ENCODE peak calls at places on chromosomes 3 and 15, in ten cellular contexts. One of them, this sample, is unnamed.

GRCh38 chr3:30655187-30655812 is 48.9 kb downstream of the TGFBR2 start:
- DNase-seq in H54: no peak
- DNase-seq in IMR-90: peak
- DNase-seq in uterus: no peak
- DNase-seq in stomach: no peak
- DNase-seq in spleen: no peak
- DNase-seq in gastrocnemius medialis: no peak
- DNase-seq in heart left ventricle: no peak
- DNase-seq in esophagus muscularis mucosa: no peak
- DNase-seq in suprapubic skin: no peak
- DNase-seq in this sample: no peak

GRCh38 chr3:154552338-154552737 is 122.3 kb upstream of the GPR149 start:
- DNase-seq in uterus: no peak
- DNase-seq in stomach: no peak
- DNase-seq in suprapubic skin: no peak
- DNase-seq in spleen: no peak
- DNase-seq in heart left ventricle: no peak
- DNase-seq in esophagus muscularis mucosa: no peak
- DNase-seq in H54: no peak
- DNase-seq in gastrocnemius medialis: no peak
- DNase-seq in IMR-90: no peak
- DNase-seq in this sample: no peak

GRCh38 chr3:197854596-197855343 is 63.7 kb downstream of the LRCH3 start:
- DNase-seq in IMR-90: peak
- DNase-seq in stomach: no peak
- DNase-seq in spleen: no peak
- DNase-seq in uterus: no peak
- DNase-seq in esophagus muscularis mucosa: no peak
- DNase-seq in H54: peak
- DNase-seq in suprapubic skin: no peak
- DNase-seq in heart left ventricle: no peak
- DNase-seq in gastrocnemius medialis: no peak
- DNase-seq in this sample: no peak

GRCh38 chr3:47005212-47006144 is 26.0 kb downstream of the NBEAL2 start:
- DNase-seq in H54: no peak
- DNase-seq in uterus: peak
- DNase-seq in stomach: no peak
- DNase-seq in spleen: peak
- DNase-seq in heart left ventricle: no peak
- DNase-seq in IMR-90: no peak
- DNase-seq in suprapubic skin: peak
- DNase-seq in gastrocnemius medialis: no peak
- DNase-seq in esophagus muscularis mucosa: no peak
- DNase-seq in this sample: no peak

GRCh38 chr15:68389936-68390790 is 41.8 kb downstream of the ITGA11 start:
- DNase-seq in gastrocnemius medialis: no peak
- DNase-seq in suprapubic skin: peak
- DNase-seq in esophagus muscularis mucosa: peak
- DNase-seq in heart left ventricle: peak
- DNase-seq in H54: no peak
- DNase-seq in spleen: no peak
- DNase-seq in stomach: peak
- DNase-seq in IMR-90: peak
- DNase-seq in uterus: peak
- DNase-seq in this sample: peak

GRCh38 chr3:141544697-141545096 is 57.9 kb downstream of the RASA2 start:
- DNase-seq in uterus: no peak
- DNase-seq in esophagus muscularis mucosa: no peak
- DNase-seq in heart left ventricle: no peak
- DNase-seq in H54: no peak
- DNase-seq in gastrocnemius medialis: no peak
- DNase-seq in suprapubic skin: no peak
- DNase-seq in spleen: no peak
- DNase-seq in stomach: no peak
- DNase-seq in IMR-90: no peak
- DNase-seq in this sample: no peak

GRCh38 chr3:156677120-156677479 is 2.7 kb downstream of the TIPARP start:
- DNase-seq in spleen: no peak
- DNase-seq in uterus: no peak
- DNase-seq in IMR-90: no peak
- DNase-seq in suprapubic skin: no peak
- DNase-seq in H54: no peak
- DNase-seq in gastrocnemius medialis: no peak
- DNase-seq in esophagus muscularis mucosa: no peak
- DNase-seq in heart left ventricle: no peak
- DNase-seq in stomach: no peak
- DNase-seq in this sample: no peak

GRCh38 chr3:126524429-126524988 is 554 bp downstream of the CHST13 start:
- DNase-seq in gastrocnemius medialis: no peak
- DNase-seq in stomach: no peak
- DNase-seq in suprapubic skin: no peak
- DNase-seq in IMR-90: no peak
- DNase-seq in H54: no peak
- DNase-seq in uterus: no peak
- DNase-seq in heart left ventricle: no peak
- DNase-seq in esophagus muscularis mucosa: no peak
- DNase-seq in spleen: peak
- DNase-seq in this sample: peak

GRCh38 chr3:62203561-62203960 is 169.8 kb downstream of the FEZF2 start:
- DNase-seq in esophagus muscularis mucosa: no peak
- DNase-seq in IMR-90: no peak
- DNase-seq in gastrocnemius medialis: no peak
- DNase-seq in suprapubic skin: no peak
- DNase-seq in H54: no peak
- DNase-seq in uterus: no peak
- DNase-seq in spleen: no peak
- DNase-seq in heart left ventricle: no peak
- DNase-seq in stomach: no peak
- DNase-seq in this sample: no peak

GRCh38 chr3:180421221-180421620 is 180.7 kb upstream of the TTC14 start:
- DNase-seq in heart left ventricle: no peak
- DNase-seq in gastrocnemius medialis: no peak
- DNase-seq in suprapubic skin: no peak
- DNase-seq in IMR-90: peak
- DNase-seq in stomach: no peak
- DNase-seq in esophagus muscularis mucosa: no peak
- DNase-seq in uterus: no peak
- DNase-seq in H54: no peak
- DNase-seq in spleen: no peak
- DNase-seq in this sample: no peak

GRCh38 chr3:161266731-161267150 is 45.6 kb downstream of the NMD3 start:
- DNase-seq in gastrocnemius medialis: no peak
- DNase-seq in uterus: no peak
- DNase-seq in esophagus muscularis mucosa: no peak
- DNase-seq in IMR-90: peak
- DNase-seq in H54: no peak
- DNase-seq in suprapubic skin: no peak
- DNase-seq in stomach: no peak
- DNase-seq in spleen: no peak
- DNase-seq in heart left ventricle: no peak
- DNase-seq in this sample: no peak

GRCh38 chr3:43009547-43009946 is 30.4 kb downstream of the GASK1A start:
- DNase-seq in stomach: no peak
- DNase-seq in uterus: no peak
- DNase-seq in gastrocnemius medialis: no peak
- DNase-seq in suprapubic skin: no peak
- DNase-seq in spleen: no peak
- DNase-seq in esophagus muscularis mucosa: no peak
- DNase-seq in heart left ventricle: no peak
- DNase-seq in IMR-90: no peak
- DNase-seq in H54: no peak
- DNase-seq in this sample: no peak

GRCh38 chr15:29471757-29472156 is 202.1 kb upstream of the NSMCE3 start:
- DNase-seq in esophagus muscularis mucosa: no peak
- DNase-seq in H54: no peak
- DNase-seq in stomach: no peak
- DNase-seq in spleen: no peak
- DNase-seq in gastrocnemius medialis: no peak
- DNase-seq in IMR-90: no peak
- DNase-seq in suprapubic skin: no peak
- DNase-seq in heart left ventricle: no peak
- DNase-seq in uterus: no peak
- DNase-seq in this sample: no peak

GRCh38 chr3:155093261-155093660 is 13.1 kb downstream of the MME start:
- DNase-seq in heart left ventricle: no peak
- DNase-seq in suprapubic skin: no peak
- DNase-seq in stomach: peak
- DNase-seq in uterus: no peak
- DNase-seq in IMR-90: no peak
- DNase-seq in esophagus muscularis mucosa: no peak
- DNase-seq in spleen: no peak
- DNase-seq in H54: no peak
- DNase-seq in gastrocnemius medialis: no peak
- DNase-seq in this sample: no peak

GRCh38 chr3:195817578-195818135 is 5.9 kb upstream of the MUC4 start:
- DNase-seq in gastrocnemius medialis: no peak
- DNase-seq in heart left ventricle: no peak
- DNase-seq in H54: no peak
- DNase-seq in spleen: peak
- DNase-seq in uterus: no peak
- DNase-seq in stomach: no peak
- DNase-seq in esophagus muscularis mucosa: no peak
- DNase-seq in IMR-90: no peak
- DNase-seq in suprapubic skin: no peak
- DNase-seq in this sample: no peak

GRCh38 chr3:32113566-32113965 is 7.1 kb downstream of the GPD1L start:
- DNase-seq in esophagus muscularis mucosa: no peak
- DNase-seq in IMR-90: no peak
- DNase-seq in uterus: no peak
- DNase-seq in stomach: no peak
- DNase-seq in suprapubic skin: no peak
- DNase-seq in gastrocnemius medialis: no peak
- DNase-seq in H54: no peak
- DNase-seq in spleen: no peak
- DNase-seq in heart left ventricle: no peak
- DNase-seq in this sample: no peak

GRCh38 chr3:119891944-119892721 is 110.2 kb downstream of the NR1I2 start:
- DNase-seq in stomach: peak
- DNase-seq in H54: no peak
- DNase-seq in esophagus muscularis mucosa: no peak
- DNase-seq in spleen: no peak
- DNase-seq in gastrocnemius medialis: no peak
- DNase-seq in suprapubic skin: no peak
- DNase-seq in uterus: peak
- DNase-seq in heart left ventricle: peak
- DNase-seq in IMR-90: peak
- DNase-seq in this sample: no peak

GRCh38 chr15:80695099-80695910 is at the start of gene ABHD17C:
- DNase-seq in suprapubic skin: no peak
- DNase-seq in spleen: peak
- DNase-seq in uterus: peak
- DNase-seq in H54: no peak
- DNase-seq in heart left ventricle: peak
- DNase-seq in gastrocnemius medialis: peak
- DNase-seq in esophagus muscularis mucosa: no peak
- DNase-seq in stomach: peak
- DNase-seq in IMR-90: peak
- DNase-seq in this sample: peak
- TF ChIP-seq POLR2A in suprapubic skin: no peak
- TF ChIP-seq POLR2A in spleen: no peak
- TF ChIP-seq POLR2A in uterus: no peak
- TF ChIP-seq POLR2A in H54: peak
- TF ChIP-seq POLR2A in heart left ventricle: no peak
- TF ChIP-seq POLR2A in gastrocnemius medialis: no peak
- TF ChIP-seq POLR2A in esophagus muscularis mucosa: no peak
- TF ChIP-seq POLR2A in stomach: no peak
- TF ChIP-seq POLR2A in IMR-90: no peak
- TF ChIP-seq POLR2A in this sample: peak

DNA sequence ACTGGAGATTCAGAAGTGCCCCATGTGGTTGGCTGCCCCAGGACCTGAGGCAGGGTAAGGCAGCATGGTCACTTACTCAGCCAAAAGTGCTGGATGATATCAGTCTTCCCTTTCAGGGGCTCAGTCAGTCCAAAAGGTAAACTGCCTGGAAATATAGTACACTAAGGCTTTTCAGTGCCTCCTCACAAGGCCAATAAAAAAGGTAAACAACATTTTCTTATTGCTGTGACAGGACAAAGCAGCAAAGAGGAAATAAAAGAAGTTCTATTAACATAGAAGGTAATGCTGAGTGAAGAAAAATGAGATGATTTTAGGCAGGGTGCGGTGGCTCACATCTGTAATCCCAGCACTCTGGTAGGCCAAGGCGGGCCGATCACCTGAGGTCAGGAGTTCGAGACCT is 66.5 kb upstream of the CDAN1 start:
- DNase-seq in H54: no peak
- DNase-seq in heart left ventricle: no peak
- DNase-seq in esophagus muscularis mucosa: no peak
- DNase-seq in stomach: no peak
- DNase-seq in IMR-90: no peak
- DNase-seq in spleen: no peak
- DNase-seq in suprapubic skin: no peak
- DNase-seq in uterus: no peak
- DNase-seq in gastrocnemius medialis: no peak
- DNase-seq in this sample: no peak
- TF ChIP-seq POLR2A in H54: no peak
- TF ChIP-seq POLR2A in heart left ventricle: no peak
- TF ChIP-seq POLR2A in esophagus muscularis mucosa: no peak
- TF ChIP-seq POLR2A in stomach: no peak
- TF ChIP-seq POLR2A in IMR-90: no peak
- TF ChIP-seq POLR2A in spleen: no peak
- TF ChIP-seq POLR2A in suprapubic skin: no peak
- TF ChIP-seq POLR2A in uterus: no peak
- TF ChIP-seq POLR2A in gastrocnemius medialis: no peak
- TF ChIP-seq POLR2A in this sample: no peak

GRCh38 chr15:92681141-92681622 is 25.6 kb upstream of the FAM174B start:
- DNase-seq in suprapubic skin: no peak
- DNase-seq in esophagus muscularis mucosa: peak
- DNase-seq in uterus: peak
- DNase-seq in IMR-90: peak
- DNase-seq in H54: no peak
- DNase-seq in heart left ventricle: peak
- DNase-seq in stomach: no peak
- DNase-seq in gastrocnemius medialis: peak
- DNase-seq in spleen: no peak
- DNase-seq in this sample: no peak
- TF ChIP-seq POLR2A in suprapubic skin: no peak
- TF ChIP-seq POLR2A in esophagus muscularis mucosa: no peak
- TF ChIP-seq POLR2A in uterus: no peak
- TF ChIP-seq POLR2A in IMR-90: no peak
- TF ChIP-seq POLR2A in H54: no peak
- TF ChIP-seq POLR2A in heart left ventricle: no peak
- TF ChIP-seq POLR2A in stomach: no peak
- TF ChIP-seq POLR2A in gastrocnemius medialis: no peak
- TF ChIP-seq POLR2A in spleen: no peak
- TF ChIP-seq POLR2A in this sample: no peak

GRCh38 chr3:110253794-110254193 is 817.8 kb upstream of the NECTIN3 start:
- DNase-seq in heart left ventricle: no peak
- DNase-seq in suprapubic skin: no peak
- DNase-seq in IMR-90: peak
- DNase-seq in spleen: no peak
- DNase-seq in gastrocnemius medialis: no peak
- DNase-seq in stomach: no peak
- DNase-seq in H54: no peak
- DNase-seq in uterus: no peak
- DNase-seq in esophagus muscularis mucosa: no peak
- DNase-seq in this sample: no peak

GRCh38 chr3:110248666-110249065 is 823.0 kb upstream of the NECTIN3 start:
- DNase-seq in IMR-90: peak
- DNase-seq in stomach: no peak
- DNase-seq in gastrocnemius medialis: no peak
- DNase-seq in uterus: no peak
- DNase-seq in heart left ventricle: no peak
- DNase-seq in H54: no peak
- DNase-seq in esophagus muscularis mucosa: no peak
- DNase-seq in spleen: no peak
- DNase-seq in suprapubic skin: no peak
- DNase-seq in this sample: no peak

GRCh38 chr3:110254591-110254990 is 817.0 kb upstream of the NECTIN3 start:
- DNase-seq in esophagus muscularis mucosa: no peak
- DNase-seq in suprapubic skin: no peak
- DNase-seq in gastrocnemius medialis: no peak
- DNase-seq in stomach: no peak
- DNase-seq in H54: no peak
- DNase-seq in heart left ventricle: no peak
- DNase-seq in uterus: no peak
- DNase-seq in IMR-90: no peak
- DNase-seq in spleen: no peak
- DNase-seq in this sample: no peak
- TF ChIP-seq POLR2A in esophagus muscularis mucosa: no peak
- TF ChIP-seq POLR2A in suprapubic skin: no peak
- TF ChIP-seq POLR2A in gastrocnemius medialis: no peak
- TF ChIP-seq POLR2A in stomach: no peak
- TF ChIP-seq POLR2A in H54: no peak
- TF ChIP-seq POLR2A in heart left ventricle: no peak
- TF ChIP-seq POLR2A in uterus: no peak
- TF ChIP-seq POLR2A in IMR-90: no peak
- TF ChIP-seq POLR2A in spleen: no peak
- TF ChIP-seq POLR2A in this sample: no peak